ENCODE peak calls at places on chromosome 11, in five cellular contexts. Y, T, B, P and C are unnamed samples.

GRCh38 chr11:130383363-130384168 is 44.8 kb downstream of the ADAMTS8 start:
- DNase-seq in T (no peak), B (no peak), Y (no peak), P (no peak), C (no peak)

GRCh38 chr11:76744186-76745058 is 38.7 kb upstream of the TSKU start:
- DNase-seq in B (no peak), Y (no peak), P (no peak), T (no peak), C (no peak)

GRCh38 chr11:72398058-72398758 is 36.1 kb downstream of the CLPB start:
- DNase-seq in T (no peak), B (no peak), Y (no peak), P (no peak), C (no peak)

GRCh38 chr11:209275-210121 is 2.0 kb downstream of the RIC8A start:
- DNase-seq in T (no peak), Y (no peak), B (no peak), P (no peak), C (no peak)

GRCh38 chr11:123430736-123431356 is 777 bp downstream of the GRAMD1B start:
- DNase-seq in Y (peak; percentile 77), B (peak; percentile 40), P (peak; percentile 71), T (no peak), C (peak; percentile 85)

GRCh38 chr11:110295487-110296225 is 758 bp downstream of the RDX start:
- DNase-seq in P (peak; percentile 59), Y (peak; percentile 84), T (peak; percentile 75), B (peak; percentile 27), C (peak; percentile 68)

GRCh38 chr11:117888140-117888561 is 11.7 kb upstream of the FXYD6 start:
- DNase-seq in T (no peak), P (no peak), Y (no peak), B (no peak), C (peak; percentile 25)

GRCh38 chr11:60378359-60378758 is at the start of gene MS4A7:
- DNase-seq in P (no peak), T (peak; percentile 64), B (no peak), Y (peak; percentile 69), C (no peak)

GRCh38 chr11:18727499-18728236 is 1.7 kb upstream of the IGSF22 start:
- DNase-seq in P (peak; percentile 61), B (peak; percentile 48), Y (peak; percentile 82), T (peak; percentile 78), C (no peak)